ENCODE peak calls at places on chromosomes 7 and 10, in six cellular contexts. K is B cell; L is GDM1; Z is EL; G is SHP77; M is activated naive CD4-positive, alpha-beta T cell treated with Interleukin-2 at 50 U/mL for 16 hours. N is an unnamed sample.

GRCh38 chr7:112023786-112024185 is 182.4 kb downstream of the DOCK4 start:
- DNase-seq in G (no peak), Z (no peak), K (no peak), L (no peak), M (no peak), N (no peak)

GRCh38 chr7:150665075-150665794 is 20.3 kb upstream of the GIMAP2 start:
- DNase-seq in K (no peak), Z (no peak), L (no peak), M (peak), G (no peak), N (no peak)

GRCh38 chr10:70827358-70827757 is 11.6 kb downstream of the SGPL1 start:
- DNase-seq in M (no peak), L (no peak), G (no peak), K (no peak), Z (peak), N (no peak)

GRCh38 chr7:77222819-77223218 is 23.2 kb upstream of the FGL2 start:
- DNase-seq in G (no peak), L (no peak), Z (no peak), K (no peak), M (no peak), N (no peak)

GRCh38 chr10:114174462-114175190 is 623 bp upstream of the CCDC186 start:
- DNase-seq in M (no peak), K (no peak), Z (no peak), G (peak), L (no peak), N (no peak)

GRCh38 chr7:54426406-54426805 is 115.8 kb upstream of the VSTM2A start:
- DNase-seq in K (no peak), G (no peak), Z (no peak), M (no peak), L (no peak), N (no peak)

GRCh38 chr10:101085846-101086245 is 24.1 kb downstream of the KAZALD1 start:
- DNase-seq in M (no peak), Z (no peak), L (no peak), K (no peak), G (no peak), N (no peak)

GRCh38 chr7:106693659-106694353 is 32.8 kb upstream of the CCDC71L start:
- DNase-seq in G (no peak), K (no peak), L (no peak), M (no peak), Z (peak), N (no peak)

GRCh38 chr7:42126475-42127231 is 110.4 kb downstream of the GLI3 start:
- DNase-seq in K (no peak), Z (no peak), M (no peak), L (no peak), G (no peak), N (no peak)

GRCh38 chr7:78151229-78151628 is 352.7 kb downstream of the PHTF2 start:
- DNase-seq in G (no peak), K (no peak), M (no peak), Z (peak), L (no peak), N (no peak)

GRCh38 chr7:91082038-91082437 is 182.2 kb upstream of the FZD1 start:
- DNase-seq in Z (peak), L (no peak), G (no peak), M (no peak), K (no peak), N (no peak)

GRCh38 chr7:131157530-131158243 is 170.0 kb upstream of the MKLN1 start:
- DNase-seq in G (no peak), Z (no peak), L (no peak), K (no peak), M (no peak), N (no peak)

GRCh38 chr7:78020131-78020873 is 221.7 kb downstream of the PHTF2 start:
- DNase-seq in M (peak), K (no peak), L (peak), G (peak), Z (peak), N (peak)

N was measured in effector memory CD8-positive, alpha-beta T cell.